ENCODE peak calls at places on chromosomes 2 and 18, in five cellular contexts. One of them, this sample, is unnamed.

GRCh38 chr2:221965806-221966205 is 333.0 kb downstream of the PAX3 start:
- DNase-seq in GM23248: no peak
- DNase-seq in HCT116: no peak
- DNase-seq in OCI-LY7: no peak
- DNase-seq in hepatocyte: no peak
- DNase-seq in this sample: no peak

GRCh38 chr2:219445220-219445631 is 10.6 kb downstream of the SPEG start:
- DNase-seq in GM23248: no peak
- DNase-seq in HCT116: no peak
- DNase-seq in OCI-LY7: no peak
- DNase-seq in hepatocyte: no peak
- DNase-seq in this sample: no peak

GRCh38 chr18:59516356-59517155 is 157.5 kb upstream of the LMAN1 start:
- DNase-seq in GM23248: peak
- DNase-seq in HCT116: no peak
- DNase-seq in OCI-LY7: no peak
- DNase-seq in hepatocyte: peak
- DNase-seq in this sample: peak

GRCh38 chr2:72953976-72954375 is 36.7 kb downstream of the EMX1 start:
- DNase-seq in GM23248: no peak
- DNase-seq in HCT116: no peak
- DNase-seq in OCI-LY7: peak
- DNase-seq in hepatocyte: no peak
- DNase-seq in this sample: no peak

GRCh38 chr2:37415128-37415817 is 70.8 kb downstream of the QPCT start:
- DNase-seq in GM23248: peak
- DNase-seq in HCT116: no peak
- DNase-seq in OCI-LY7: no peak
- DNase-seq in hepatocyte: peak
- DNase-seq in this sample: peak

GRCh38 chr2:181407171-181407570 is 50.0 kb upstream of the ITGA4 start:
- DNase-seq in GM23248: no peak
- DNase-seq in HCT116: no peak
- DNase-seq in OCI-LY7: no peak
- DNase-seq in hepatocyte: no peak
- DNase-seq in this sample: no peak

GRCh38 chr2:144516981-144517824 is 2.7 kb downstream of the ZEB2 start:
- DNase-seq in GM23248: peak
- DNase-seq in HCT116: no peak
- DNase-seq in OCI-LY7: peak
- DNase-seq in hepatocyte: peak
- DNase-seq in this sample: peak

GRCh38 chr2:39481611-39482010 is 44.5 kb upstream of the MAP4K3 start:
- DNase-seq in GM23248: peak
- DNase-seq in HCT116: no peak
- DNase-seq in OCI-LY7: no peak
- DNase-seq in hepatocyte: no peak
- DNase-seq in this sample: no peak

GRCh38 chr2:84847326-84848050 is 33.4 kb downstream of the TRABD2A start:
- DNase-seq in GM23248: peak
- DNase-seq in HCT116: no peak
- DNase-seq in OCI-LY7: no peak
- DNase-seq in hepatocyte: no peak
- DNase-seq in this sample: no peak

GRCh38 chr2:19140463-19141208 is 217.8 kb downstream of the OSR1 start:
- DNase-seq in GM23248: peak
- DNase-seq in HCT116: peak
- DNase-seq in OCI-LY7: no peak
- DNase-seq in hepatocyte: peak
- DNase-seq in this sample: no peak

GRCh38 chr2:221818569-221818968 is 246.5 kb upstream of the EPHA4 start:
- DNase-seq in GM23248: no peak
- DNase-seq in HCT116: no peak
- DNase-seq in OCI-LY7: no peak
- DNase-seq in hepatocyte: peak
- DNase-seq in this sample: no peak

GRCh38 chr2:134167015-134167414 is 86.9 kb upstream of the MGAT5 start:
- DNase-seq in GM23248: peak
- DNase-seq in HCT116: peak
- DNase-seq in OCI-LY7: no peak
- DNase-seq in hepatocyte: no peak
- DNase-seq in this sample: no peak

GRCh38 chr2:8548065-8548870 is 133.6 kb upstream of the ID2 start:
- DNase-seq in GM23248: no peak
- DNase-seq in HCT116: no peak
- DNase-seq in OCI-LY7: peak
- DNase-seq in hepatocyte: no peak
- DNase-seq in this sample: no peak

GRCh38 chr18:832085-832681 is 20.1 kb upstream of the YES1 start:
- DNase-seq in GM23248: no peak
- DNase-seq in HCT116: peak
- DNase-seq in OCI-LY7: no peak
- DNase-seq in hepatocyte: peak
- DNase-seq in this sample: no peak

GRCh38 chr2:105643405-105644173 is 101.1 kb upstream of the NCK2 start:
- DNase-seq in GM23248: no peak
- DNase-seq in HCT116: no peak
- DNase-seq in OCI-LY7: no peak
- DNase-seq in hepatocyte: no peak
- DNase-seq in this sample: no peak

GRCh38 chr2:148842050-148842449 is 33.0 kb upstream of the KIF5C start:
- DNase-seq in GM23248: no peak
- DNase-seq in HCT116: no peak
- DNase-seq in OCI-LY7: no peak
- DNase-seq in hepatocyte: no peak
- DNase-seq in this sample: no peak

GRCh38 chr2:10765461-10765860 is 44.0 kb downstream of the ATP6V1C2 start:
- DNase-seq in GM23248: no peak
- DNase-seq in HCT116: peak
- DNase-seq in OCI-LY7: no peak
- DNase-seq in hepatocyte: peak
- DNase-seq in this sample: no peak

GRCh38 chr2:65364054-65364651 is 68.2 kb downstream of the SPRED2 start:
- DNase-seq in GM23248: peak
- DNase-seq in HCT116: no peak
- DNase-seq in OCI-LY7: no peak
- DNase-seq in hepatocyte: no peak
- DNase-seq in this sample: no peak

GRCh38 chr2:8997108-8997507 is 6.4 kb downstream of the MBOAT2 start:
- DNase-seq in GM23248: no peak
- DNase-seq in HCT116: no peak
- DNase-seq in OCI-LY7: no peak
- DNase-seq in hepatocyte: no peak
- DNase-seq in this sample: no peak

GRCh38 chr2:207504513-207505171 is 25.1 kb upstream of the CREB1 start:
- DNase-seq in GM23248: peak
- DNase-seq in HCT116: no peak
- DNase-seq in OCI-LY7: no peak
- DNase-seq in hepatocyte: no peak
- DNase-seq in this sample: no peak

GRCh38 chr2:241217320-241218031 is 29.0 kb downstream of the ANO7 start:
- DNase-seq in GM23248: peak
- DNase-seq in HCT116: no peak
- DNase-seq in OCI-LY7: peak
- DNase-seq in hepatocyte: peak
- DNase-seq in this sample: peak

GRCh38 chr2:130836501-130837174 is at the start of gene ARHGEF4:
- DNase-seq in GM23248: peak
- DNase-seq in HCT116: peak
- DNase-seq in OCI-LY7: peak
- DNase-seq in hepatocyte: peak
- DNase-seq in this sample: peak

GRCh38 chr2:39158351-39158750 is 37.5 kb upstream of the SOS1 start:
- DNase-seq in GM23248: peak
- DNase-seq in HCT116: no peak
- DNase-seq in OCI-LY7: no peak
- DNase-seq in hepatocyte: no peak
- DNase-seq in this sample: no peak

GRCh38 chr2:54636425-54637139 is 86.9 kb upstream of the EML6 start:
- DNase-seq in GM23248: peak
- DNase-seq in HCT116: no peak
- DNase-seq in OCI-LY7: no peak
- DNase-seq in hepatocyte: no peak
- DNase-seq in this sample: no peak

GRCh38 chr2:202695166-202695565 is 60.4 kb downstream of the FAM117B start:
- DNase-seq in GM23248: no peak
- DNase-seq in HCT116: no peak
- DNase-seq in OCI-LY7: no peak
- DNase-seq in hepatocyte: peak
- DNase-seq in this sample: no peak

GRCh38 chr18:23580677-23581367 is 5.5 kb downstream of the NPC1 start:
- DNase-seq in GM23248: peak
- DNase-seq in HCT116: no peak
- DNase-seq in OCI-LY7: no peak
- DNase-seq in hepatocyte: no peak
- DNase-seq in this sample: no peak

GRCh38 chr2:88827821-88828220 is 136.3 kb downstream of the RPIA start:
- DNase-seq in GM23248: no peak
- DNase-seq in HCT116: no peak
- DNase-seq in OCI-LY7: no peak
- DNase-seq in hepatocyte: no peak
- DNase-seq in this sample: no peak

GRCh38 chr18:5467666-5468065 is 76.1 kb downstream of the EPB41L3 start:
- DNase-seq in GM23248: no peak
- DNase-seq in HCT116: no peak
- DNase-seq in OCI-LY7: no peak
- DNase-seq in hepatocyte: no peak
- DNase-seq in this sample: no peak

GRCh38 chr2:227155395-227155794 is 8.6 kb downstream of the COL4A4 start:
- DNase-seq in GM23248: peak
- DNase-seq in HCT116: no peak
- DNase-seq in OCI-LY7: no peak
- DNase-seq in hepatocyte: no peak
- DNase-seq in this sample: no peak

GRCh38 chr18:65567372-65567771 is 183.4 kb upstream of the CDH7 start:
- DNase-seq in GM23248: no peak
- DNase-seq in HCT116: no peak
- DNase-seq in OCI-LY7: no peak
- DNase-seq in hepatocyte: peak
- DNase-seq in this sample: peak

GRCh38 chr2:200454839-200455801 is 54.7 kb downstream of the KCTD18 start:
- DNase-seq in GM23248: peak
- DNase-seq in HCT116: peak
- DNase-seq in OCI-LY7: no peak
- DNase-seq in hepatocyte: no peak
- DNase-seq in this sample: no peak

GRCh38 chr2:168801961-168802824 is at the start of gene NOSTRIN:
- DNase-seq in GM23248: peak
- DNase-seq in HCT116: peak
- DNase-seq in OCI-LY7: no peak
- DNase-seq in hepatocyte: peak
- DNase-seq in this sample: no peak
- TF ChIP-seq EZH2phosphoT487 in GM23248: no peak
- TF ChIP-seq EZH2phosphoT487 in HCT116: no peak
- TF ChIP-seq EZH2phosphoT487 in OCI-LY7: no peak
- TF ChIP-seq EZH2phosphoT487 in hepatocyte: no peak
- TF ChIP-seq EZH2phosphoT487 in this sample: no peak

DNA sequence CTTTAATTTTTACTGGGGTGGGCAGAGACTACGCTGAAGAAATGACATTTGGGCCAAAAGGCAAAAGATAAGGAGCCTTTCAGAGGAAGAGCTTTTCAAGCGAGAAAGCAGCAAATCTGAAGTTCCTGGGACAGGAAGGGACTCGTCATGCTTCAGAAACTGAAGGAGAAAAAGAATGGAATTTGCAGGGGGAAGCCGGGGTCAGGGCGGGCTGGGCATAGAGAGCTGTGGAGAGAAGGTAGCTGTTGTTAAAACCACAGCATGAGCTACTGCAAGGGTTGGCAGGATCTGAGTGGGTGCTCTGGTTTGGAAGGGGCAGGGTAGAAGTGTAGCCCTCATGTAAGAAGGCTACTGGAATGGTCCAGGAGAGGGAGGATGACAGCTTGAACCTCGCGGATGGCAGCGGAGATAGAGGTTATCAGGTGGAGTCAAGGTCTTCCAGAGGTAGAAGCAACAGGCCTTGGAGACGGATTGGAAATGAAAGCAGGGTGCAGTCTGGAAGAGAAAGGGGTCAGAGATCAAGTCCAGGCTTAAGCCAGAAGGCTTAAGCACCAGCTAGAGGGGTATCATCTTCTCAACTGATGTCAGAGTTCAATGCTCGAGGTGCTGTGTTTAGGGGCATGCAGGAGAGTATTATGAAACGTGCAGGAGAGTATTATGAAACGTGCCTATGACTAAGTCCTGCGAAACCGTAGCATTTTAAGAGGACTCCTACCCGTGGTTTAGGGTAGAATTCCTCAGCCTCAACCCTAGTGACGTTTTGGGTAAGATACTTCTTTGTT is 18.9 kb downstream of the ATP8B1 start:
- DNase-seq in GM23248: peak
- DNase-seq in HCT116: no peak
- DNase-seq in OCI-LY7: no peak
- DNase-seq in hepatocyte: no peak
- DNase-seq in this sample: no peak
- TF ChIP-seq EZH2phosphoT487 in GM23248: no peak
- TF ChIP-seq EZH2phosphoT487 in HCT116: no peak
- TF ChIP-seq EZH2phosphoT487 in OCI-LY7: no peak
- TF ChIP-seq EZH2phosphoT487 in hepatocyte: no peak
- TF ChIP-seq EZH2phosphoT487 in this sample: no peak

GRCh38 chr2:68472796-68473414 is 5.5 kb downstream of the APLF start:
- DNase-seq in GM23248: no peak
- DNase-seq in HCT116: no peak
- DNase-seq in OCI-LY7: no peak
- DNase-seq in hepatocyte: no peak
- DNase-seq in this sample: no peak
- TF ChIP-seq EZH2phosphoT487 in GM23248: no peak
- TF ChIP-seq EZH2phosphoT487 in HCT116: no peak
- TF ChIP-seq EZH2phosphoT487 in OCI-LY7: no peak
- TF ChIP-seq EZH2phosphoT487 in hepatocyte: no peak
- TF ChIP-seq EZH2phosphoT487 in this sample: no peak

GRCh38 chr2:187920511-187920910 is 366.3 kb upstream of the TFPI start:
- DNase-seq in GM23248: no peak
- DNase-seq in HCT116: no peak
- DNase-seq in OCI-LY7: no peak
- DNase-seq in hepatocyte: no peak
- DNase-seq in this sample: no peak

GRCh38 chr2:187918996-187919821 is 365.0 kb upstream of the TFPI start:
- DNase-seq in GM23248: no peak
- DNase-seq in HCT116: no peak
- DNase-seq in OCI-LY7: no peak
- DNase-seq in hepatocyte: no peak
- DNase-seq in this sample: no peak

GRCh38 chr2:187915810-187916209 is 361.6 kb upstream of the TFPI start:
- DNase-seq in GM23248: no peak
- DNase-seq in HCT116: no peak
- DNase-seq in OCI-LY7: no peak
- DNase-seq in hepatocyte: no peak
- DNase-seq in this sample: no peak

GRCh38 chr2:187916799-187917198 is 362.6 kb upstream of the TFPI start:
- DNase-seq in GM23248: no peak
- DNase-seq in HCT116: no peak
- DNase-seq in OCI-LY7: no peak
- DNase-seq in hepatocyte: no peak
- DNase-seq in this sample: no peak

DNA sequence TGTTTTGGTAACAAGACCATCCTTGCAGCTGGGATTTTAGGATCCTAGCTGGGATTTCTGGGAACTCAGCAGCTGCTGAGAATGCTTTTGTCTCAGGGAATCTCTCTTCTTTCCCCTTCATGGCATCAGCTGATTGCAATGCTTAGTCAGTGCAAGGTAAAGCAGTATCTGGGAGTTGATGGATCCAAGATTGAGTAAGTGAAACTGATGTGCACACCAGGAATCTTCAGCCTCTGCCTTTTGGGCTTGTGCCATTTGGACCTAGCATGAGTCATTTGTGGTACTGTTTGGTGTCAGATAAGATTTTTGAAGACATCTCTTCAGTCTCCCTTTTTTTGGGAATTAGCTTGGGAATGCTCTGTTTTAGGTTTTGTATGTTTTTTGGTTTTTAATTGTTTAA is 363.3 kb upstream of the TFPI start:
- DNase-seq in GM23248: peak
- DNase-seq in HCT116: no peak
- DNase-seq in OCI-LY7: no peak
- DNase-seq in hepatocyte: no peak
- DNase-seq in this sample: no peak
- TF ChIP-seq EZH2phosphoT487 in GM23248: no peak
- TF ChIP-seq EZH2phosphoT487 in HCT116: no peak
- TF ChIP-seq EZH2phosphoT487 in OCI-LY7: no peak
- TF ChIP-seq EZH2phosphoT487 in hepatocyte: no peak
- TF ChIP-seq EZH2phosphoT487 in this sample: no peak

This sample was measured in SK-N-SH.